ENCODE peak calls at places on chromosomes 5 and 9, in five cellular contexts. T is kidney, G is Calu3, K is fibroblast of pulmonary artery, E is cardiac muscle cell. L is an unnamed sample.

GRCh38 chr5:178297751-178298150 is 65.1 kb upstream of the PHYKPL start:
- DNase-seq in E (no peak), T (peak; percentile 43), K (no peak), G (no peak), L (no peak)

GRCh38 chr9:68552700-68553099 is 12.0 kb upstream of the TMEM252 start:
- DNase-seq in T (no peak), K (peak; percentile 16), E (no peak), G (no peak), L (no peak)

GRCh38 chr5:82045526-82046267 is 73.9 kb downstream of the ATG10 start:
- DNase-seq in T (no peak), K (peak; percentile 64), G (no peak), E (no peak), L (no peak)

GRCh38 chr9:104885818-104886709 is 41.9 kb downstream of the ABCA1 start:
- DNase-seq in G (no peak), K (no peak), T (no peak), E (no peak), L (no peak)

GRCh38 chr5:96049398-96050272 is 88.0 kb upstream of the ELL2 start:
- DNase-seq in E (peak; percentile 10), G (no peak), K (peak; percentile 88), T (no peak), L (no peak)

GRCh38 chr9:81266086-81266485 is 423.3 kb downstream of the TLE1 start:
- DNase-seq in E (no peak), T (no peak), K (peak; percentile 17), G (no peak), L (no peak)

GRCh38 chr5:75050415-75050814 is 1.9 kb downstream of the GCNT4 start:
- DNase-seq in T (no peak), K (peak; percentile 38), G (peak; percentile 26), E (peak; percentile 42), L (peak; percentile 18)

GRCh38 chr5:7902201-7902600 is 33.3 kb downstream of the MTRR start:
- DNase-seq in G (no peak), K (peak; percentile 3), T (no peak), E (no peak), L (no peak)

GRCh38 chr5:52139888-52140580 is 647.7 kb upstream of the ITGA1 start:
- DNase-seq in G (no peak), K (no peak), E (no peak), T (no peak), L (no peak)

DNA sequence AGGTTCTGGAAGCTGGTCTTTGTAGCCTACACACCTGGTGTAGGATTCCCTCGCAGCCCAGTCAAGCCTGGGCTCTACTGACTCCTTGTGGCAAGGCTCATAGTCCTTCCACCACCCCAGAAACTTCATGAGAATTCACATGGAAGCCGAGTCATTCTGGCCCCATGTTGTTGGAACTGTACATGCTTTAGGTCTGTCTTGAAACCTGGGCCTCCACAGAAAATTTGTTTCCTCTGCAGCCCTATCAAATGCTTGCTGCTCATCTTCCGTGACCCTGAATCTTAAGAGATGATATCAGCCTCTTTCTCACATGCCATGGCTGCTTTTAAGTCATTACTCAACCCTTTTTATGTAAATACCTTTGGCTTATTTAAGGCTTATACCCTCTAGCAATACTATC is 113.4 kb upstream of the GRHPR start:
- DNase-seq in G (no peak), E (no peak), T (no peak), K (peak; percentile 18), L (peak; percentile 82)
- TF ChIP-seq CTCF in G (no peak), E (peak; percentile 17), T (no peak), K (peak; percentile 32), L (peak; percentile 51)

GRCh38 chr9:94779101-94779500 is 52.6 kb downstream of the AOPEP start:
- DNase-seq in E (no peak), G (no peak), T (no peak), K (no peak), L (no peak)
- TF ChIP-seq CTCF in E (no peak), G (no peak), T (no peak), K (no peak), L (no peak)

GRCh38 chr9:116151199-116151598 is 2.4 kb upstream of the PAPPA start:
- DNase-seq in G (no peak), E (no peak), T (no peak), K (no peak), L (no peak)
- TF ChIP-seq CTCF in G (no peak), E (no peak), T (no peak), K (no peak), L (no peak)

GRCh38 chr9:91258448-91258847 is 103.3 kb downstream of the AUH start:
- DNase-seq in T (no peak), E (no peak), G (no peak), K (no peak), L (no peak)

GRCh38 chr9:91256235-91256634 is 105.5 kb downstream of the AUH start:
- DNase-seq in K (no peak), T (no peak), G (no peak), E (no peak), L (no peak)

GRCh38 chr9:91248707-91249106 is 113.0 kb downstream of the AUH start:
- DNase-seq in K (no peak), G (no peak), E (no peak), T (no peak), L (no peak)

GRCh38 chr9:91255327-91255726 is 106.4 kb downstream of the AUH start:
- DNase-seq in K (peak; percentile 11), E (no peak), G (no peak), T (no peak), L (no peak)

GRCh38 chr9:91253488-91253887 is 108.2 kb downstream of the AUH start:
- DNase-seq in T (no peak), E (peak; percentile 29), G (no peak), K (no peak), L (peak; percentile 8)
- TF ChIP-seq CTCF in T (no peak), E (peak; percentile 4), G (no peak), K (peak; percentile 2), L (no peak)

GRCh38 chr9:71769175-71770165 is 1.2 kb upstream of the CEMIP2 start:
- DNase-seq in T (peak; percentile 95), E (peak; percentile 78), G (peak; percentile 88), K (peak; percentile 24), L (peak; percentile 47)
- TF ChIP-seq CTCF in T (peak; percentile 27), E (no peak), G (no peak), K (no peak), L (no peak)

DNA sequence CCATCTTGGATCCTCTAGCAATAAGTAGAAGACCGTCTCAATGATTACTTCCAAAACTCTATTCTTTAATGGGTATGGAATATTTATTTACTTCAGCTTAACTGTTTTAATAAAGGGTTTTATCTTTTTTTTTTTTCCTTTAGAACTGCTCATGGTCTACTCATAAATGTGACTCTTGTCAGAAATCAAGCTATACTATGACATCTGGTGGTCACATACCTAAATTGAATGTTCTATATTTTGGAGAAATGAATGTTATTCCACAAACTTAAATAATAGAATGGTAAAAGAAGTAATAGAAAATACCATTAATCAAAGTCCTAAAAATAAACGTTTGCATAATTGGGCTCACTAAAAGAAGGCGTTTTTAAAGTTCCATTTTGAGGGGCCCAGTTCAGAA is 131.2 kb upstream of the PLCXD3 start:
- DNase-seq in E (no peak), G (no peak), T (no peak), K (peak; percentile 63), L (no peak)
- TF ChIP-seq CTCF in E (peak; percentile 22), G (no peak), T (no peak), K (peak; percentile 23), L (no peak)

L was measured in GM12865.